ENCODE peak calls at places on chromosome 1, in ten cellular contexts. One of them, this sample, is unnamed.

GRCh38 chr1:54135436-54136120 is 17.2 kb downstream of the CDCP2 start:
- DNase-seq in pancreas: no peak
- DNase-seq in AG09309: no peak
- DNase-seq in endothelial cell of umbilical vein: peak; percentile 59
- DNase-seq in AG10803: peak; percentile 17
- DNase-seq in foreskin fibroblast: peak; percentile 33
- DNase-seq in upper lobe of right lung: no peak
- DNase-seq in left ventricle myocardium inferior: no peak
- DNase-seq in heart right ventricle: no peak
- DNase-seq in stomach: no peak
- DNase-seq in this sample: no peak

GRCh38 chr1:34790985-34791384 is 1.8 kb upstream of the GJA4 start:
- DNase-seq in foreskin fibroblast: no peak
- DNase-seq in endothelial cell of umbilical vein: no peak
- DNase-seq in upper lobe of right lung: no peak
- DNase-seq in heart right ventricle: peak; percentile 77
- DNase-seq in AG10803: no peak
- DNase-seq in pancreas: no peak
- DNase-seq in AG09309: no peak
- DNase-seq in left ventricle myocardium inferior: peak; percentile 64
- DNase-seq in stomach: no peak
- DNase-seq in this sample: no peak

GRCh38 chr1:243312962-243313634 is 57.3 kb downstream of the SDCCAG8 start:
- DNase-seq in pancreas: no peak
- DNase-seq in upper lobe of right lung: no peak
- DNase-seq in endothelial cell of umbilical vein: no peak
- DNase-seq in foreskin fibroblast: no peak
- DNase-seq in left ventricle myocardium inferior: no peak
- DNase-seq in AG10803: no peak
- DNase-seq in heart right ventricle: no peak
- DNase-seq in stomach: no peak
- DNase-seq in AG09309: no peak
- DNase-seq in this sample: no peak

GRCh38 chr1:231216515-231216914 is 24.5 kb upstream of the GNPAT start:
- DNase-seq in upper lobe of right lung: no peak
- DNase-seq in foreskin fibroblast: no peak
- DNase-seq in left ventricle myocardium inferior: no peak
- DNase-seq in pancreas: no peak
- DNase-seq in AG09309: no peak
- DNase-seq in heart right ventricle: no peak
- DNase-seq in AG10803: no peak
- DNase-seq in endothelial cell of umbilical vein: no peak
- DNase-seq in stomach: peak; percentile 49
- DNase-seq in this sample: no peak

GRCh38 chr1:118504231-118504644 is 319.2 kb upstream of the SPAG17 start:
- DNase-seq in foreskin fibroblast: no peak
- DNase-seq in heart right ventricle: no peak
- DNase-seq in AG10803: no peak
- DNase-seq in upper lobe of right lung: no peak
- DNase-seq in stomach: no peak
- DNase-seq in pancreas: no peak
- DNase-seq in left ventricle myocardium inferior: no peak
- DNase-seq in endothelial cell of umbilical vein: no peak
- DNase-seq in AG09309: no peak
- DNase-seq in this sample: no peak

GRCh38 chr1:172269644-172270043 is 150.8 kb upstream of the C1orf105 start:
- DNase-seq in stomach: no peak
- DNase-seq in heart right ventricle: no peak
- DNase-seq in pancreas: peak; percentile 36
- DNase-seq in AG09309: no peak
- DNase-seq in upper lobe of right lung: no peak
- DNase-seq in left ventricle myocardium inferior: no peak
- DNase-seq in AG10803: peak; percentile 68
- DNase-seq in foreskin fibroblast: peak; percentile 72
- DNase-seq in endothelial cell of umbilical vein: no peak
- DNase-seq in this sample: peak; percentile 4

GRCh38 chr1:113966013-113966412 is 13.3 kb upstream of the OLFML3 start:
- DNase-seq in stomach: no peak
- DNase-seq in heart right ventricle: no peak
- DNase-seq in pancreas: no peak
- DNase-seq in endothelial cell of umbilical vein: no peak
- DNase-seq in upper lobe of right lung: no peak
- DNase-seq in left ventricle myocardium inferior: no peak
- DNase-seq in AG09309: no peak
- DNase-seq in AG10803: peak; percentile 36
- DNase-seq in foreskin fibroblast: no peak
- DNase-seq in this sample: no peak

GRCh38 chr1:118122234-118123004 is 62.6 kb downstream of the SPAG17 start:
- DNase-seq in foreskin fibroblast: peak; percentile 55
- DNase-seq in endothelial cell of umbilical vein: no peak
- DNase-seq in upper lobe of right lung: no peak
- DNase-seq in AG09309: no peak
- DNase-seq in pancreas: no peak
- DNase-seq in left ventricle myocardium inferior: no peak
- DNase-seq in heart right ventricle: no peak
- DNase-seq in stomach: no peak
- DNase-seq in AG10803: no peak
- DNase-seq in this sample: no peak

GRCh38 chr1:7389201-7389785 is 381.8 kb upstream of the VAMP3 start:
- DNase-seq in pancreas: peak; percentile 8
- DNase-seq in upper lobe of right lung: no peak
- DNase-seq in heart right ventricle: peak; percentile 6
- DNase-seq in stomach: peak; percentile 17
- DNase-seq in AG09309: no peak
- DNase-seq in endothelial cell of umbilical vein: peak; percentile 30
- DNase-seq in foreskin fibroblast: no peak
- DNase-seq in left ventricle myocardium inferior: peak; percentile 14
- DNase-seq in AG10803: peak; percentile 16
- DNase-seq in this sample: peak; percentile 44

GRCh38 chr1:226763741-226764264 is 24.7 kb upstream of the ITPKB start:
- DNase-seq in pancreas: no peak
- DNase-seq in left ventricle myocardium inferior: no peak
- DNase-seq in foreskin fibroblast: peak; percentile 79
- DNase-seq in AG09309: peak; percentile 29
- DNase-seq in upper lobe of right lung: no peak
- DNase-seq in endothelial cell of umbilical vein: peak; percentile 15
- DNase-seq in stomach: no peak
- DNase-seq in heart right ventricle: no peak
- DNase-seq in AG10803: peak; percentile 56
- DNase-seq in this sample: no peak

GRCh38 chr1:147749792-147750191 is 10.6 kb downstream of the GJA5 start:
- DNase-seq in pancreas: no peak
- DNase-seq in AG10803: no peak
- DNase-seq in stomach: no peak
- DNase-seq in AG09309: no peak
- DNase-seq in upper lobe of right lung: no peak
- DNase-seq in left ventricle myocardium inferior: no peak
- DNase-seq in heart right ventricle: no peak
- DNase-seq in endothelial cell of umbilical vein: no peak
- DNase-seq in foreskin fibroblast: no peak
- DNase-seq in this sample: no peak

GRCh38 chr1:40383095-40383487 is 9.6 kb downstream of the SMAP2 start:
- DNase-seq in endothelial cell of umbilical vein: no peak
- DNase-seq in heart right ventricle: no peak
- DNase-seq in pancreas: peak; percentile 31
- DNase-seq in upper lobe of right lung: no peak
- DNase-seq in left ventricle myocardium inferior: no peak
- DNase-seq in stomach: peak; percentile 52
- DNase-seq in AG09309: no peak
- DNase-seq in foreskin fibroblast: peak; percentile 20
- DNase-seq in AG10803: no peak
- DNase-seq in this sample: no peak

DNA sequence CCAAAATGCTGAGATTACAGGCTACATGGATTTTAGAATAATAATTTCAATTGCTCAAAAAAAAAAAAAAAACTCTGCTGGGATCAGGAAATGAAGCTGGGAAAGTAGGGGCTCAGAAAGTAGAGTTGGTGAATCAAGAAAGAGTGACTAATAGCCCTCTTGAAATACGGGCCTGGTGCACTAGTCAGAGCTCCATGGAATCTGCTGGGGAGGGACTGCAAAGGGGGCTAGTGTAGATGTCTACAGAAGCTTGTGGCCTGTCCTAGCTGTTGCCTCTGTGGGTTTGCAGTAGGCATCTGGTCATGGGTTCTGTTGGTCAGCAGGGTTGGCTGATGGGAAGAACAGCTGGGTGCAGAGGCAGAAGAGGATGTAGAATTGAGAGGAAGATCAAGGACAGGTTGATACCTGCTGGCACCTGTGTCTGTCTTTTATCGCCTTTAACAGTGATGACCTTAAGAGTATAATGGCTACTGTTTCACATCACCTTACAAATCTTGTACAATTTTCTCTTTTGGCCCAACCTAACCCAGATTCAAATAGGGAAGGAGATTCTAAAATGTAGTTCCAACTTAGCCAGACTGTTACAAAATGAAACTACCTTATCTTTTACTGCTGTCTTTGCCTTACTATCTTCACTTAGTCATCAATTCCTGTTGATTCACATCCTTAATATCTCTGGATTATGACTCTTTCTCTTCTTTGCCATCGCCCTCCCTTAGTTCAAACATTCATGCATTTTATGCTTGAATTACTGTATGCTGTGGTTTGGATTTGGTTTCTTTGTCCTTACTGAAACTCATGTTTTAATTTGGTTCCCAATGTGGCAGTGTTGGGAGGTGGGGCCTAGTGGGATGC is 126.2 kb downstream of the GIPC2 start:
- DNase-seq in AG10803: peak; percentile 46
- DNase-seq in foreskin fibroblast: peak; percentile 74
- DNase-seq in heart right ventricle: no peak
- DNase-seq in AG09309: peak; percentile 45
- DNase-seq in upper lobe of right lung: no peak
- DNase-seq in stomach: no peak
- DNase-seq in pancreas: no peak
- DNase-seq in endothelial cell of umbilical vein: peak; percentile 9
- DNase-seq in left ventricle myocardium inferior: no peak
- DNase-seq in this sample: no peak
- H3K4me3 ChIP-seq in AG10803: no peak overlapping the region
- H3K4me3 ChIP-seq in foreskin fibroblast: no peak overlapping the region
- H3K4me3 ChIP-seq in heart right ventricle: no peak overlapping the region
- H3K4me3 ChIP-seq in AG09309: no peak overlapping the region
- H3K4me3 ChIP-seq in upper lobe of right lung: no peak overlapping the region
- H3K4me3 ChIP-seq in stomach: no peak overlapping the region
- H3K4me3 ChIP-seq in pancreas: no peak overlapping the region
- H3K4me3 ChIP-seq in endothelial cell of umbilical vein: no peak overlapping the region
- H3K4me3 ChIP-seq in left ventricle myocardium inferior: no peak overlapping the region
- H3K4me3 ChIP-seq in this sample: no peak overlapping the region

DNA sequence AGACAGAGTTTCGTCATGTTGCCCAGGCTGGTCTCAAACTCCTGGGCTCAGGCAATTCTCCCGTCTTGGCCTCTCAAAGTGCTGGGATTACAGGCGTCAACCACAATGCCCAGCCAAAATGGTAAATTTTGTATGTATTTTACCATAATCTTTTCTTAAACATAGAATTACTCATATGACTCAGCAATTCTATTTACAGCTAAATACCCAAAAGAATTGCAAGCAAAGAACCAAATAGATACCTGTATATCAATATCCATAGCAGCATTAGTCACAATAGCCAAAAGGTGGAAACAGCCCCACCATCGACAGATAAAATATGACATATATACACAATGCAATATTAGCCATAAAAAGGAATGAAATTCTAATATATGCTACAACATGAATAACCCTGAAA is 36.5 kb downstream of the TESK2 start:
- DNase-seq in heart right ventricle: no peak
- DNase-seq in stomach: no peak
- DNase-seq in pancreas: no peak
- DNase-seq in upper lobe of right lung: no peak
- DNase-seq in foreskin fibroblast: no peak
- DNase-seq in endothelial cell of umbilical vein: no peak
- DNase-seq in left ventricle myocardium inferior: no peak
- DNase-seq in AG09309: no peak
- DNase-seq in AG10803: no peak
- DNase-seq in this sample: no peak
- TF ChIP-seq CTCF in heart right ventricle: no peak
- TF ChIP-seq CTCF in stomach: no peak
- TF ChIP-seq CTCF in pancreas: no peak
- TF ChIP-seq CTCF in upper lobe of right lung: no peak
- TF ChIP-seq CTCF in foreskin fibroblast: no peak
- TF ChIP-seq CTCF in endothelial cell of umbilical vein: no peak
- TF ChIP-seq CTCF in left ventricle myocardium inferior: no peak
- TF ChIP-seq CTCF in AG09309: no peak
- TF ChIP-seq CTCF in AG10803: no peak
- TF ChIP-seq CTCF in this sample: no peak

GRCh38 chr1:59150537-59151386 is 146.1 kb upstream of the FGGY start:
- DNase-seq in pancreas: peak; percentile 29
- DNase-seq in upper lobe of right lung: no peak
- DNase-seq in stomach: peak; percentile 41
- DNase-seq in foreskin fibroblast: peak; percentile 99
- DNase-seq in AG09309: peak; percentile 98
- DNase-seq in heart right ventricle: peak; percentile 86
- DNase-seq in AG10803: peak; percentile 100
- DNase-seq in endothelial cell of umbilical vein: peak; percentile 89
- DNase-seq in left ventricle myocardium inferior: peak; percentile 82
- DNase-seq in this sample: peak; percentile 61
- H3K4me3 ChIP-seq in pancreas: no peak overlapping the region
- H3K4me3 ChIP-seq in upper lobe of right lung: no peak overlapping the region
- H3K4me3 ChIP-seq in stomach: peak overlapping the region; percentile 4
- H3K4me3 ChIP-seq in foreskin fibroblast: peak overlapping the region; percentile 9
- H3K4me3 ChIP-seq in AG09309: peak overlapping the region; percentile 13
- H3K4me3 ChIP-seq in heart right ventricle: no peak overlapping the region
- H3K4me3 ChIP-seq in AG10803: peak overlapping the region; percentile 40
- H3K4me3 ChIP-seq in endothelial cell of umbilical vein: no peak overlapping the region
- H3K4me3 ChIP-seq in left ventricle myocardium inferior: peak overlapping the region; percentile 53
- H3K4me3 ChIP-seq in this sample: no peak overlapping the region

GRCh38 chr1:32892368-32893197 is 6.3 kb downstream of the HPCA start:
- DNase-seq in endothelial cell of umbilical vein: no peak
- DNase-seq in left ventricle myocardium inferior: no peak
- DNase-seq in foreskin fibroblast: peak; percentile 54
- DNase-seq in pancreas: no peak
- DNase-seq in heart right ventricle: no peak
- DNase-seq in stomach: no peak
- DNase-seq in AG10803: no peak
- DNase-seq in upper lobe of right lung: peak; percentile 65
- DNase-seq in AG09309: no peak
- DNase-seq in this sample: no peak

GRCh38 chr1:32894019-32894600 is 7.1 kb downstream of the TMEM54 start:
- DNase-seq in foreskin fibroblast: no peak
- DNase-seq in upper lobe of right lung: peak; percentile 39
- DNase-seq in heart right ventricle: no peak
- DNase-seq in pancreas: no peak
- DNase-seq in endothelial cell of umbilical vein: no peak
- DNase-seq in AG09309: no peak
- DNase-seq in left ventricle myocardium inferior: no peak
- DNase-seq in stomach: no peak
- DNase-seq in AG10803: no peak
- DNase-seq in this sample: no peak

GRCh38 chr1:32891630-32892029 is 5.3 kb downstream of the HPCA start:
- DNase-seq in AG09309: no peak
- DNase-seq in endothelial cell of umbilical vein: no peak
- DNase-seq in stomach: no peak
- DNase-seq in pancreas: no peak
- DNase-seq in left ventricle myocardium inferior: no peak
- DNase-seq in AG10803: no peak
- DNase-seq in heart right ventricle: no peak
- DNase-seq in upper lobe of right lung: no peak
- DNase-seq in foreskin fibroblast: no peak
- DNase-seq in this sample: no peak

GRCh38 chr1:32894681-32895080 is 6.5 kb downstream of the TMEM54 start:
- DNase-seq in pancreas: no peak
- DNase-seq in AG09309: no peak
- DNase-seq in upper lobe of right lung: peak; percentile 57
- DNase-seq in heart right ventricle: no peak
- DNase-seq in stomach: no peak
- DNase-seq in AG10803: no peak
- DNase-seq in foreskin fibroblast: no peak
- DNase-seq in endothelial cell of umbilical vein: no peak
- DNase-seq in left ventricle myocardium inferior: no peak
- DNase-seq in this sample: no peak

GRCh38 chr1:32893198-32894018 is 7.1 kb downstream of the HPCA start:
- DNase-seq in pancreas: peak; percentile 47
- DNase-seq in AG10803: no peak
- DNase-seq in upper lobe of right lung: peak; percentile 72
- DNase-seq in left ventricle myocardium inferior: peak; percentile 36
- DNase-seq in AG09309: no peak
- DNase-seq in stomach: peak; percentile 48
- DNase-seq in foreskin fibroblast: peak; percentile 45
- DNase-seq in endothelial cell of umbilical vein: no peak
- DNase-seq in heart right ventricle: no peak
- DNase-seq in this sample: no peak
- TF ChIP-seq CTCF in pancreas: no peak
- TF ChIP-seq CTCF in AG10803: no peak
- TF ChIP-seq CTCF in upper lobe of right lung: no peak
- TF ChIP-seq CTCF in left ventricle myocardium inferior: no peak
- TF ChIP-seq CTCF in AG09309: peak; percentile 28
- TF ChIP-seq CTCF in stomach: no peak
- TF ChIP-seq CTCF in foreskin fibroblast: peak; percentile 18
- TF ChIP-seq CTCF in endothelial cell of umbilical vein: no peak
- TF ChIP-seq CTCF in heart right ventricle: no peak
- TF ChIP-seq CTCF in this sample: no peak